ENCODE peak calls at places on chromosomes 4 and X, in five cellular contexts. Y is breast epithelium, V is NB4, E is neural progenitor cell, T is brain microvascular endothelial cell. A is an unnamed sample.

GRCh38 chrX:47573334-47574095 is 8.7 kb upstream of the TIMP1 start:
- DNase-seq in Y (no peak), V (no peak), E (peak; percentile 84), T (no peak), A (no peak)

GRCh38 chr4:11106190-11106589 is 322.5 kb downstream of the HS3ST1 start:
- DNase-seq in Y (no peak), V (no peak), E (no peak), T (no peak), A (peak; percentile 53)

GRCh38 chrX:20664774-20665173 is 398.1 kb upstream of the RPS6KA3 start:
- DNase-seq in Y (no peak), V (no peak), E (peak; percentile 55), T (no peak), A (no peak)

GRCh38 chrX:147072747-147073146 is 258.2 kb upstream of the CXorf51A start:
- DNase-seq in Y (no peak), V (peak; percentile 31), E (no peak), T (no peak), A (no peak)

GRCh38 chr4:107376293-107376692 is 340.2 kb upstream of the DKK2 start:
- DNase-seq in Y (no peak), V (no peak), E (no peak), T (no peak), A (no peak)

GRCh38 chr4:80361329-80361900 is 25.9 kb downstream of the CFAP299 start:
- DNase-seq in Y (no peak), V (peak; percentile 41), E (peak; percentile 8), T (no peak), A (peak; percentile 13)

GRCh38 chrX:49202022-49202421 is 2.0 kb upstream of the SYP start:
- DNase-seq in Y (no peak), V (no peak), E (no peak), T (no peak), A (no peak)

GRCh38 chrX:50054147-50054546 is 131.8 kb downstream of the CLCN5 start:
- DNase-seq in Y (no peak), V (no peak), E (no peak), T (no peak), A (no peak)

GRCh38 chrX:153968754-153969124 is 2.9 kb downstream of the HCFC1 start:
- DNase-seq in Y (no peak), V (peak; percentile 74), E (peak; percentile 52), T (no peak), A (no peak)

GRCh38 chr4:186832906-186833305 is 109.2 kb upstream of the FAT1 start:
- DNase-seq in Y (no peak), V (no peak), E (no peak), T (peak; percentile 87), A (no peak)

GRCh38 chrX:151954730-151955129 is 19.7 kb downstream of the GABRE start:
- DNase-seq in Y (no peak), V (no peak), E (no peak), T (no peak), A (no peak)

GRCh38 chr4:88446124-88446523 is 10.8 kb upstream of the HERC5 start:
- DNase-seq in Y (no peak), V (no peak), E (no peak), T (peak; percentile 11), A (no peak)

GRCh38 chrX:40237745-40238178 is 140.0 kb upstream of the BCOR start:
- DNase-seq in Y (no peak), V (no peak), E (peak; percentile 67), T (no peak), A (no peak)

GRCh38 chr4:72971572-72971971 is 97.9 kb downstream of the COX18 start:
- DNase-seq in Y (no peak), V (no peak), E (no peak), T (peak; percentile 95), A (peak; percentile 39)

GRCh38 chr4:139599594-139600374 is 43.8 kb upstream of the SETD7 start:
- DNase-seq in Y (no peak), V (no peak), E (no peak), T (peak; percentile 87), A (no peak)

GRCh38 chr4:107801766-107802211 is 22.9 kb upstream of the SGMS2 start:
- DNase-seq in Y (no peak), V (no peak), E (no peak), T (no peak), A (peak; percentile 24)

GRCh38 chr4:41285202-41285876 is 28.6 kb downstream of the UCHL1 start:
- DNase-seq in Y (no peak), V (no peak), E (no peak), T (no peak), A (no peak)

GRCh38 chrX:132181364-132181763 is 37.9 kb downstream of the RAP2C start:
- DNase-seq in Y (peak; percentile 74), V (no peak), E (no peak), T (no peak), A (no peak)

GRCh38 chr4:90769251-90769650 is 642.1 kb downstream of the CCSER1 start:
- DNase-seq in Y (no peak), V (peak; percentile 14), E (no peak), T (no peak), A (no peak)

GRCh38 chr4:8241211-8241779 is 28.3 kb upstream of the HTRA3 start:
- DNase-seq in Y (no peak), V (no peak), E (no peak), T (no peak), A (no peak)

GRCh38 chrX:22952011-22952410 is 47.7 kb upstream of the DDX53 start:
- DNase-seq in Y (no peak), V (peak; percentile 66), E (no peak), T (peak; percentile 59), A (peak; percentile 6)

GRCh38 chr4:7786517-7786916 is 153.1 kb downstream of the AFAP1 start:
- DNase-seq in Y (no peak), V (no peak), E (no peak), T (no peak), A (no peak)

GRCh38 chr4:74873545-74874295 is 59.2 kb upstream of the PARM1 start:
- DNase-seq in Y (no peak), V (no peak), E (peak; percentile 13), T (no peak), A (no peak)

GRCh38 chr4:1576200-1576960 is 107.7 kb downstream of the FAM53A start:
- DNase-seq in Y (no peak), V (no peak), E (no peak), T (no peak), A (no peak)

GRCh38 chr4:31613946-31614623 is 893.9 kb downstream of the PCDH7 start:
- DNase-seq in Y (no peak), V (peak; percentile 22), E (peak; percentile 21), T (no peak), A (no peak)

GRCh38 chr4:29131304-29131703 is 1588.9 kb upstream of the PCDH7 start:
- DNase-seq in Y (no peak), V (no peak), E (peak; percentile 16), T (no peak), A (no peak)

GRCh38 chrX:137044893-137045292 is 11.1 kb upstream of the GPR101 start:
- DNase-seq in Y (no peak), V (no peak), E (no peak), T (no peak), A (no peak)

GRCh38 chrX:20906571-20906970 is 467.6 kb upstream of the CNKSR2 start:
- DNase-seq in Y (no peak), V (peak; percentile 0), E (no peak), T (peak; percentile 33), A (no peak)

GRCh38 chr4:1232661-1233621 is 16.0 kb downstream of the CTBP1 start:
- DNase-seq in Y (no peak), V (no peak), E (peak; percentile 26), T (peak; percentile 80), A (no peak)

GRCh38 chr4:3087398-3087797 is 12.9 kb downstream of the HTT start:
- DNase-seq in Y (no peak), V (no peak), E (no peak), T (no peak), A (no peak)

GRCh38 chr4:25650271-25650670 is 5.4 kb upstream of the SLC34A2 start:
- DNase-seq in Y (no peak), V (no peak), E (no peak), T (no peak), A (no peak)

GRCh38 chr4:41177016-41177415 is 37.3 kb downstream of the APBB2 start:
- DNase-seq in Y (no peak), V (no peak), E (no peak), T (peak; percentile 71), A (peak; percentile 57)

GRCh38 chr4:47714269-47714668 is 123.6 kb downstream of the CORIN start:
- DNase-seq in Y (no peak), V (no peak), E (no peak), T (no peak), A (no peak)

GRCh38 chr4:48342559-48342878 is 1.2 kb downstream of the SLAIN2 start:
- DNase-seq in Y (no peak), V (no peak), E (no peak), T (no peak), A (no peak)

DNA sequence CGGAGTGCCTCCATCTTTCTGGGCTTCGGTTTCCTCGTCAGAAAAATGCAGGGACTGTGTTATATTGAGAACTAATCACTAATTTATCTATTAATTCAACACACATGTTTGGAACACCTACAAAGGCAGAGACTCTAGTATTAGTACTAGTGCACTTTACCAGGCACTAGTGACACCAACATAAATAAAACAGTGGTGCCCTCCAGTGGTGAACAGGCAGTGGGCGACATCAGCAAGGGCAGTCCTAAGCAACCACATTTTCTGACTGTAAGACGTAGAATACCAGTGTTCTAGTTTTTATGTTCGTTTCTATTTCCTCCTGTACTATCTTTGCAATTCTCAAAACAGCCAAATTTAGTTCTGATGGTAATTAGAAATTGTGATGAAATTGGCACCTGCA is 69.1 kb upstream of the UCP1 start:
- DNase-seq in Y (no peak), V (peak; percentile 58), E (peak; percentile 68), T (no peak), A (no peak)
- TF ChIP-seq CTCF in Y (no peak), V (peak; percentile 57), E (peak; percentile 79), T (peak; percentile 58), A (peak; percentile 46)

GRCh38 chr4:123297836-123298235 is 98.8 kb upstream of the SPRY1 start:
- DNase-seq in Y (no peak), V (no peak), E (no peak), T (no peak), A (no peak)

GRCh38 chr4:123300625-123301024 is 96.0 kb upstream of the SPRY1 start:
- DNase-seq in Y (no peak), V (no peak), E (no peak), T (no peak), A (no peak)

GRCh38 chr4:123300222-123300621 is 96.4 kb upstream of the SPRY1 start:
- DNase-seq in Y (no peak), V (no peak), E (no peak), T (no peak), A (no peak)

GRCh38 chr4:123299212-123299651 is 97.4 kb upstream of the SPRY1 start:
- DNase-seq in Y (no peak), V (peak; percentile 29), E (no peak), T (peak; percentile 18), A (peak; percentile 34)

GRCh38 chr4:123298798-123299197 is 97.8 kb upstream of the SPRY1 start:
- DNase-seq in Y (no peak), V (no peak), E (no peak), T (no peak), A (no peak)
- H3K4me3 ChIP-seq in Y (no peak overlapping the region), V (no peak overlapping the region), E (no peak overlapping the region), T (no peak overlapping the region), A (no peak overlapping the region)

GRCh38 chrX:100609591-100609990 is 24.9 kb downstream of the TNMD start:
- DNase-seq in Y (no peak), V (no peak), E (no peak), T (no peak), A (no peak)
- TF ChIP-seq CTCF in Y (no peak), V (no peak), E (peak; percentile 40), T (no peak), A (peak; percentile 3)

GRCh38 chr4:169254546-169254983 is 16.2 kb downstream of the SH3RF1 start:
- DNase-seq in Y (no peak), V (no peak), E (no peak), T (peak; percentile 86), A (peak; percentile 79)
- H3K4me3 ChIP-seq in Y (no peak overlapping the region), V (no peak overlapping the region), E (no peak overlapping the region), T (no peak overlapping the region), A (peak overlapping the region; percentile 3)

A was measured in astrocyte of the cerebellum.